ENCODE peak calls at places on chromosomes 5 and 9, in eight cellular contexts. D, K, Z, N, T, E, M and B are unnamed samples.
A peak's percentile ranks its signal among the peaks of the same experiment; 100 is the strongest.

GRCh38 chr5:62652225-62652624 is 73.6 kb downstream of the LRRC70 start:
- DNase-seq in M (no peak), Z (no peak), D (no peak), E (no peak), K (no peak), N (no peak), T (no peak), B (no peak)

GRCh38 chr5:72013741-72014703 is 93.3 kb upstream of the MAP1B start:
- DNase-seq in K (no peak), M (peak; percentile 69), D (no peak), T (no peak), E (no peak), Z (no peak), N (no peak), B (no peak)

GRCh38 chr5:154285661-154286408 is 95.3 kb downstream of the GALNT10 start:
- DNase-seq in T (no peak), E (no peak), N (no peak), Z (no peak), D (no peak), M (no peak), K (no peak), B (no peak)

GRCh38 chr5:161311965-161312364 is 234.6 kb downstream of the GABRB2 start:
- DNase-seq in E (no peak), Z (no peak), K (no peak), D (no peak), M (no peak), N (no peak), T (no peak), B (no peak)

GRCh38 chr5:112338681-112339337 is 80.3 kb downstream of the EPB41L4A start:
- DNase-seq in T (no peak), E (no peak), M (no peak), D (no peak), Z (no peak), N (no peak), K (peak; percentile 24), B (no peak)

GRCh38 chr5:115639377-115639776 is 13.5 kb upstream of the TMED7 start:
- DNase-seq in Z (no peak), D (no peak), E (no peak), N (no peak), M (no peak), T (no peak), K (no peak), B (no peak)

GRCh38 chr5:154421868-154422267 is 23.9 kb upstream of the SAP30L start:
- DNase-seq in E (no peak), M (no peak), N (no peak), K (no peak), Z (no peak), D (no peak), T (no peak), B (no peak)

GRCh38 chr5:113524927-113525326 is 11.4 kb downstream of the YTHDC2 start:
- DNase-seq in N (no peak), D (no peak), K (no peak), M (no peak), Z (no peak), E (no peak), T (no peak), B (no peak)

GRCh38 chr5:176772271-176773210 is 37.8 kb upstream of the UNC5A start:
- DNase-seq in D (no peak), K (no peak), M (no peak), E (no peak), N (no peak), T (no peak), Z (no peak), B (peak; percentile 18)

GRCh38 chr5:1255081-1255561 is 29.9 kb downstream of the SLC6A18 start:
- DNase-seq in M (no peak), N (no peak), Z (peak; percentile 31), T (no peak), D (no peak), E (no peak), K (no peak), B (no peak)

GRCh38 chr9:4298255-4299005 is 1.4 kb downstream of the GLIS3 start:
- DNase-seq in T (peak; percentile 43), Z (no peak), D (peak; percentile 40), K (peak; percentile 54), M (no peak), N (peak; percentile 26), E (peak; percentile 67), B (peak; percentile 65)

GRCh38 chr5:169728-170094 is 21.6 kb upstream of the LRRC14B start:
- DNase-seq in T (no peak), N (no peak), M (no peak), Z (no peak), E (no peak), K (no peak), D (no peak), B (no peak)

GRCh38 chr5:65359569-65359968 is 122.2 kb downstream of the ADAMTS6 start:
- DNase-seq in Z (no peak), K (no peak), N (no peak), T (no peak), D (no peak), E (no peak), M (no peak), B (no peak)

GRCh38 chr9:22040760-22041159 is 31.7 kb upstream of the CDKN2B start:
- DNase-seq in Z (no peak), D (no peak), N (no peak), M (no peak), T (no peak), K (no peak), E (no peak), B (no peak)

GRCh38 chr9:93011114-93011513 is 47.4 kb upstream of the SUSD3 start:
- DNase-seq in M (no peak), Z (no peak), N (no peak), K (no peak), D (no peak), T (no peak), E (peak; percentile 8), B (no peak)

GRCh38 chr5:17090839-17091238 is 126.6 kb upstream of the BASP1 start:
- DNase-seq in E (no peak), K (no peak), N (no peak), M (no peak), Z (no peak), D (no peak), T (no peak), B (no peak)

GRCh38 chr9:69325409-69326212 is 596 bp downstream of the ENTREP1 start:
- DNase-seq in E (peak; percentile 53), T (peak; percentile 45), N (peak; percentile 31), M (peak; percentile 4), Z (no peak), K (peak; percentile 30), D (no peak), B (no peak)

GRCh38 chr9:71549023-71549422 is 219.3 kb downstream of the CEMIP2 start:
- DNase-seq in K (no peak), Z (no peak), E (no peak), D (no peak), N (no peak), M (no peak), T (no peak), B (no peak)

DNA sequence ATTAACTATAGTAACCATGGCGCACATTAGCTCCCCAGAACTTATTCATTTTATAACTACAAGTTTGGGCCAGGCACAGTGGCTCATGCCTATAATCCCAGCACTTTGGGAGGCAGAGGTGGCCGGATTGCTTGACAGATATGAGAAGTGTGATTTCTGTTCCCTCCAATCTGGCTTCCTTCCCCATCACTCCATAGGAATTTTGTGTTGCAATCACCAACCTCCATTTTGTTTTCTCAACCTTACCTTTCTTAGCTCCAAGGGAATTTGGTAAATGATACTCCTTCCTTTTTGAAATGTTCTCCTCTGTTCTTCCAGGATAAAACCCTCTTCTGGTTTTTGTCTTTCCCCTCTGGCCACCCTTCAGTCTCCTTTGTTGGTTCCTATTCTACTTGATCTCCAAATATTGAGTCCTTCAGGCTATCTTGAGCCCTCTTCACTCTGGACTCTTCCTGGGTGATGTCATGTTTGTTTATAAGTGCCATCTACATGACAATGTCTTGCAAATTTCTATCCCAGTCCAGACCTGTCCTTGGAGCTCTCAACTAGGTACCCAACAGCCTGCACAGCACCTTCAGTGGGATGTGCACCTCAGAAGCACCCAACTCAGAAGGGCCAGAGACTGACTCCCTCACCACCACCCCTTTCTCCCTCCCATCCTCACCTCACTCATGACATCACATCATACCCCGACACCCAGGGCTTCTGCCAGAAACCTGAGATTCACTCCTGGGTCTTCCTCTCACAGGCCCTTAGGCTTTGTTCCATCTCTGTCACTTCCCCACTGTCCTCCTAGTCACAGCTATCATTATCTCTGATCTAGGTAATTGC is 14.6 kb downstream of the TXN start:
- DNase-seq in T (no peak), D (no peak), K (no peak), M (no peak), Z (no peak), E (no peak), N (no peak), B (no peak)
- H3K27me3 ChIP-seq in T (no peaks in the 10 kb centered on the region), D (no peaks in the 10 kb centered on the region), K (no peaks in the 10 kb centered on the region), M (no peaks in the 10 kb centered on the region), Z (no peaks in the 10 kb centered on the region), E (no peaks in the 10 kb centered on the region), N (no peaks in the 10 kb centered on the region), B (no peaks in the 10 kb centered on the region)

GRCh38 chr9:130979591-130980385 is 29.2 kb upstream of the LAMC3 start:
- DNase-seq in Z (no peak), K (no peak), D (no peak), N (no peak), E (no peak), M (no peak), T (no peak), B (no peak)
- H3K27me3 ChIP-seq in Z (no peaks in the 10 kb centered on the region), K (no peaks in the 10 kb centered on the region), D (peaks cover 32% of the 10 kb centered on the region), N (peaks cover 24% of the 10 kb centered on the region), E (no peaks in the 10 kb centered on the region), M (no peaks in the 10 kb centered on the region), T (no peaks in the 10 kb centered on the region), B (no peaks in the 10 kb centered on the region)

GRCh38 chr9:107888773-107889227 is 399.2 kb upstream of the KLF4 start:
- DNase-seq in Z (no peak), T (no peak), M (no peak), N (no peak), E (no peak), K (no peak), D (no peak), B (no peak)
- H3K27me3 ChIP-seq in Z (no peaks in the 10 kb centered on the region), T (no peaks in the 10 kb centered on the region), M (no peaks in the 10 kb centered on the region), N (no peaks in the 10 kb centered on the region), E (no peaks in the 10 kb centered on the region), K (no peaks in the 10 kb centered on the region), D (no peaks in the 10 kb centered on the region), B (no peaks in the 10 kb centered on the region)

GRCh38 chr5:33936381-33937016 is at the start of gene RXFP3:
- DNase-seq in N (no peak), D (no peak), T (no peak), K (peak; percentile 12), M (no peak), Z (no peak), E (peak; percentile 47), B (no peak)
- H3K27me3 ChIP-seq in N (peaks cover 81% of the 10 kb centered on the region), D (peaks cover 62% of the 10 kb centered on the region), T (peaks cover 13% of the 10 kb centered on the region), K (no peaks in the 10 kb centered on the region), M (peaks cover 54% of the 10 kb centered on the region), Z (peaks cover 4% of the 10 kb centered on the region), E (no peaks in the 10 kb centered on the region), B (peaks cover 10% of the 10 kb centered on the region)

GRCh38 chr9:126625329-126626116 is 11.8 kb downstream of the LMX1B start:
- DNase-seq in N (no peak), D (no peak), K (no peak), E (no peak), Z (no peak), T (no peak), M (no peak), B (no peak)
- H3K27me3 ChIP-seq in N (peaks cover 100% of the 10 kb centered on the region), D (peaks cover 100% of the 10 kb centered on the region), K (no peaks in the 10 kb centered on the region), E (no peaks in the 10 kb centered on the region), Z (peaks cover 35% of the 10 kb centered on the region), T (peaks cover 37% of the 10 kb centered on the region), M (peaks cover 97% of the 10 kb centered on the region), B (peaks cover 14% of the 10 kb centered on the region)